ENCODE peak calls at places on chromosome 12, in four cellular contexts. C, Q, L and K are unnamed samples.

GRCh38 chr12:49683604-49684309 is 23.4 kb downstream of the FMNL3 start:
- DNase-seq in C (no peak), L (no peak), Q (no peak), K (no peak)

GRCh38 chr12:124026755-124027745 is 54.0 kb downstream of the ZNF664 start:
- DNase-seq in L (peak), C (no peak), Q (peak), K (peak)

GRCh38 chr12:42196728-42197603 is 41.1 kb downstream of the YAF2 start:
- DNase-seq in Q (no peak), C (no peak), L (no peak), K (no peak)

GRCh38 chr12:106138646-106139421 is at the start of gene NUAK1:
- DNase-seq in L (peak), C (peak), Q (peak), K (peak)

GRCh38 chr12:38775457-38775856 is 129.9 kb downstream of the CPNE8 start:
- DNase-seq in L (no peak), C (no peak), Q (no peak), K (no peak)

GRCh38 chr12:109601557-109601956 is 28.0 kb downstream of the MVK start:
- DNase-seq in C (no peak), L (no peak), Q (no peak), K (no peak)

GRCh38 chr12:72453079-72453478 is 180.9 kb downstream of the TRHDE start:
- DNase-seq in L (no peak), C (no peak), Q (no peak), K (no peak)

GRCh38 chr12:52524898-52525591 is 4.9 kb upstream of the KRT5 start:
- DNase-seq in Q (peak), C (no peak), L (peak), K (no peak)

GRCh38 chr12:19847294-19848059 is 408.2 kb downstream of the AEBP2 start:
- DNase-seq in Q (no peak), C (no peak), L (no peak), K (peak)

GRCh38 chr12:75818863-75819262 is 212.7 kb downstream of the PHLDA1 start:
- DNase-seq in C (no peak), Q (no peak), L (no peak), K (no peak)

GRCh38 chr12:64145226-64145625 is 76.9 kb downstream of the KICS2 start:
- DNase-seq in C (no peak), Q (no peak), L (no peak), K (no peak)

GRCh38 chr12:112183591-112184021 is 58.2 kb downstream of the TRAFD1 start:
- DNase-seq in L (no peak), C (no peak), Q (peak), K (no peak)

GRCh38 chr12:82609234-82609914 is 77.3 kb upstream of the TMTC2 start:
- DNase-seq in C (no peak), L (no peak), Q (no peak), K (no peak)

GRCh38 chr12:57239587-57240068 is 10.1 kb downstream of the SHMT2 start:
- DNase-seq in C (no peak), L (no peak), Q (peak), K (no peak)

GRCh38 chr12:77151030-77151429 is 85.7 kb upstream of the E2F7 start:
- DNase-seq in Q (no peak), L (no peak), C (no peak), K (no peak)
- H3K4ac ChIP-seq in Q (no peak), L (no peak), C (no peak), K (no peak)

DNA sequence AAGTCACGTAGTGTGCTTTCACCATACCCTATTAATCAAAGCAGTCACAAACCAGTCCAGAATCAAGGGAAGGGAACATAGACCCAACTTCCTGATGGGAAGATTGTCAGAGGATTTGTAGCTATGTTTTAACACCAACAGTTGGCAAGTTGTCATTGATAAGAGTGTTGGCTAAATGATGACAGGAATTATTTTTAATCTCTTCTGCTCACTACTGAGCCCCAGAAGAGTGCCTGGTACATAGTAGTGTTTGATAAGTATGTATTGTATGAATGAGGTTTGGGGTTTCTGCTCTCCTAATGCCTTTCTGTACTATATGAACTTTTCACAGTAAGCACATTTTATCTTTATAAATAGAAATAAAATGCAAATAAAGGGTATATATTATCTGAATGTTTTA is 14.7 kb downstream of the HCFC2 start:
- DNase-seq in C (no peak), Q (no peak), L (no peak), K (no peak)
- H2BK12ac ChIP-seq in C (no peak), Q (no peak), L (no peak), K (no peak)

GRCh38 chr12:5499566-5500325 is 67.8 kb downstream of the NTF3 start:
- DNase-seq in L (no peak), Q (no peak), C (no peak), K (peak)

GRCh38 chr12:5497329-5498058 is 65.6 kb downstream of the NTF3 start:
- DNase-seq in C (no peak), L (no peak), Q (no peak), K (peak)

GRCh38 chr12:5498806-5499205 is 66.9 kb downstream of the NTF3 start:
- DNase-seq in Q (no peak), L (no peak), C (no peak), K (no peak)

GRCh38 chr12:5498081-5498480 is 66.2 kb downstream of the NTF3 start:
- DNase-seq in L (no peak), Q (no peak), C (no peak), K (peak)

GRCh38 chr12:5500326-5500659 is 68.4 kb downstream of the NTF3 start:
- DNase-seq in C (no peak), L (no peak), Q (no peak), K (no peak)
- H3K4ac ChIP-seq in C (no peak), L (no peak), Q (no peak), K (no peak)

GRCh38 chr12:65603428-65604351 is 220.6 kb upstream of the HMGA2 start:
- DNase-seq in Q (no peak), L (no peak), C (no peak), K (peak)
- H2BK12ac ChIP-seq in Q (no peak), L (no peak), C (no peak), K (peak)

GRCh38 chr12:95870897-95871296 is 12.1 kb downstream of the SNRPF start:
- DNase-seq in L (no peak), Q (no peak), C (no peak), K (no peak)
- H3K4ac ChIP-seq in L (no peak), Q (no peak), C (no peak), K (no peak)

DNA sequence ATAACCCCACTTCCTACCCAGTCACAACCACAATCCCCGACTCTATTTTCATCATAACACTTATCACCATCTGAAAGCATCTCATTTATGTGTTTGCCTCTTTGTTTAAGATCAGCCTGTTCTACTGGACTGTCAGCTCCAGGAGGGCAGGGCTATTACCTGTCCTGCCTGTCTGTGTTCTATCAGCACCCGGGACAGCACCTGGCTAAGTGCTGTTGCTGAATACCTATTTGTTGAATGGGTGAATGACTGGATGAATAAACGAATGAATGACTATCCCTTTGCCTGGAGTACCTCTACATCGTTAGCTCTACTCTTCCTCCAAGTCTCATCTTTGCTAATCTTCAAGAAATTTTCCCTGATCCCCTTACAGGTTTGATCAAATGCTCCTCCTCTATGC is 69.0 kb downstream of the WSCD2 start:
- DNase-seq in L (no peak), C (no peak), Q (peak), K (no peak)
- H2BK12ac ChIP-seq in L (no peak), C (no peak), Q (no peak), K (no peak)

GRCh38 chr12:45235087-45236025 is 19.5 kb downstream of the ANO6 start:
- DNase-seq in C (no peak), L (no peak), Q (peak), K (peak)
- H3K4ac ChIP-seq in C (no peak), L (peak), Q (no peak), K (peak)

GRCh38 chr12:114710151-114710550 is 26.2 kb upstream of the TBX3 start:
- DNase-seq in Q (no peak), C (no peak), L (no peak), K (no peak)
- H2BK12ac ChIP-seq in Q (no peak), C (no peak), L (no peak), K (no peak)

GRCh38 chr12:62700091-62700490 is 233.5 kb downstream of the MON2 start:
- DNase-seq in L (no peak), Q (no peak), C (no peak), K (no peak)
- H3K4ac ChIP-seq in L (no peak), Q (no peak), C (no peak), K (no peak)